ENCODE peak calls at places on chromosomes 11 and 22, in ten cellular contexts. F is dermis blood vessel endothelial cell; V is renal cortical epithelial cell; Z is fibroblast of lung; G is stimulated activated CD4-positive, alpha-beta T cell treated with anti-CD3 and anti-CD28 coated beads, Interleukin-15, amount 100 ng/mL, for 1 hour; R is left ventricle myocardium inferior; A is effector CD4-positive, alpha-beta T cell; B is activated T-cell treated with anti-CD3 and anti-CD28 coated beads for 1 hour; Y is H1; Q is naive thymus-derived CD4-positive, alpha-beta T cell. P is an unnamed sample.

GRCh38 chr11:14310696-14311095 is 48.3 kb downstream of the RRAS2 start:
- DNase-seq in V (peak; percentile 21), Y (no peak), Q (no peak), A (no peak), B (no peak), R (no peak), Z (no peak), F (peak; percentile 63), G (no peak), P (no peak)

GRCh38 chr11:132005874-132006273 is 635.5 kb downstream of the NTM start:
- DNase-seq in A (no peak), Q (no peak), Z (no peak), Y (no peak), G (no peak), B (no peak), R (no peak), V (no peak), F (no peak), P (no peak)

GRCh38 chr11:110463153-110463552 is 33.4 kb downstream of the FDX1 start:
- DNase-seq in B (no peak), V (no peak), R (peak; percentile 34), Y (peak; percentile 65), G (no peak), Z (peak; percentile 56), Q (no peak), F (peak; percentile 68), A (no peak), P (peak; percentile 51)

GRCh38 chr11:113951487-113951886 is 23.4 kb upstream of the HTR3A start:
- DNase-seq in A (no peak), R (no peak), Q (no peak), Z (no peak), F (no peak), Y (no peak), B (no peak), V (no peak), G (no peak), P (no peak)

GRCh38 chr11:96123301-96123700 is 199.4 kb upstream of the MTMR2 start:
- DNase-seq in F (no peak), G (no peak), B (no peak), Z (no peak), Y (no peak), A (no peak), Q (no peak), V (no peak), R (no peak), P (no peak)

GRCh38 chr22:43844560-43845545 is 17.5 kb downstream of the SULT4A1 start:
- DNase-seq in Z (no peak), G (no peak), A (no peak), V (no peak), Y (no peak), F (no peak), R (no peak), B (no peak), Q (no peak), P (peak; percentile 36)

GRCh38 chr11:68965901-68966868 is 14.6 kb downstream of the MRGPRD start:
- DNase-seq in Z (no peak), A (no peak), F (no peak), Y (no peak), V (no peak), B (no peak), G (no peak), Q (peak; percentile 10), R (no peak), P (no peak)

GRCh38 chr22:17164392-17165024 is 5.4 kb upstream of the HDHD5 start:
- DNase-seq in A (no peak), F (peak; percentile 17), G (no peak), Y (no peak), Q (no peak), Z (no peak), V (no peak), B (no peak), R (no peak), P (no peak)

GRCh38 chr11:123302751-123303195 is 107.7 kb upstream of the CLMP start:
- DNase-seq in F (peak; percentile 15), Q (no peak), R (no peak), G (no peak), A (no peak), Y (no peak), V (peak; percentile 16), Z (peak; percentile 65), B (no peak), P (no peak)

GRCh38 chr11:116646191-116646590 is 126.6 kb downstream of the BUD13 start:
- DNase-seq in A (no peak), B (no peak), V (no peak), Z (no peak), F (no peak), G (no peak), R (no peak), Y (no peak), Q (no peak), P (no peak)

P was measured in psoas muscle.